ENCODE peak calls at places on chromosomes 4 and X, in ten cellular contexts. P is GM12878, L is esophagus muscularis mucosa, C is K562, G is A549, F is upper lobe of left lung, M is stomach, H is ovary, X is suprapubic skin, J is SK-N-SH. W is an unnamed sample.

GRCh38 chr4:24472514-24473308 is 111.6 kb downstream of the DHX15 start:
- DNase-seq in L (peak; percentile 97), H (peak; percentile 85), P (no peak), G (peak; percentile 71), M (peak; percentile 76), F (peak; percentile 75), C (peak; percentile 74), X (peak; percentile 82), J (peak; percentile 91), W (peak; percentile 68)

GRCh38 chr4:19583827-19584569 is 667.7 kb upstream of the SLIT2 start:
- DNase-seq in M (no peak), P (no peak), H (no peak), F (no peak), J (no peak), L (no peak), C (no peak), G (no peak), X (no peak), W (no peak)

GRCh38 chrX:18354369-18355329 is at the start of gene SCML2:
- DNase-seq in P (no peak), H (peak; percentile 55), L (no peak), G (peak; percentile 21), F (no peak), X (no peak), C (peak; percentile 74), J (peak; percentile 83), M (peak; percentile 35), W (peak; percentile 4)

GRCh38 chr4:138749303-138749702 is 266.3 kb upstream of the NOCT start:
- DNase-seq in P (no peak), M (no peak), F (peak; percentile 30), G (no peak), X (no peak), L (no peak), H (no peak), J (no peak), C (no peak), W (no peak)

GRCh38 chr4:3409571-3410091 is 32.1 kb upstream of the HGFAC start:
- DNase-seq in F (no peak), G (no peak), C (no peak), J (no peak), P (no peak), M (no peak), L (no peak), X (peak; percentile 59), H (peak; percentile 33), W (peak; percentile 4)

GRCh38 chr4:134202557-134202956 is 968 bp upstream of the PABPC4L start:
- DNase-seq in F (no peak), L (no peak), C (no peak), X (no peak), H (peak; percentile 13), P (no peak), M (no peak), G (no peak), J (no peak), W (no peak)

GRCh38 chr4:23921447-23921845 is 31.6 kb upstream of the PPARGC1A start:
- DNase-seq in F (no peak), G (no peak), M (no peak), J (no peak), C (no peak), L (no peak), X (no peak), P (no peak), H (no peak), W (no peak)

GRCh38 chrX:39164212-39164611 is 363.0 kb downstream of the MID1IP1 start:
- DNase-seq in F (no peak), M (no peak), C (no peak), J (no peak), X (no peak), L (no peak), G (no peak), P (no peak), H (no peak), W (no peak)

GRCh38 chr4:48877827-48878535 is 28.6 kb downstream of the OCIAD2 start:
- DNase-seq in X (no peak), G (no peak), C (no peak), J (no peak), H (no peak), M (no peak), F (no peak), L (no peak), P (no peak), W (no peak)

GRCh38 chr4:184647391-184648101 is 1.7 kb downstream of the CASP3 start:
- DNase-seq in M (no peak), J (no peak), F (no peak), G (no peak), L (no peak), X (no peak), H (no peak), C (no peak), P (no peak), W (no peak)

GRCh38 chr4:36138221-36138620 is 106.1 kb downstream of the ARAP2 start:
- DNase-seq in G (no peak), C (no peak), F (no peak), J (no peak), L (no peak), P (no peak), H (no peak), X (no peak), M (no peak), W (no peak)

GRCh38 chrX:136390921-136391320 is 90.2 kb downstream of the ADGRG4 start:
- DNase-seq in M (no peak), G (no peak), C (no peak), H (no peak), X (no peak), F (no peak), P (no peak), L (no peak), J (no peak), W (no peak)

GRCh38 chrX:19798423-19798822 is 89.0 kb downstream of the SH3KBP1 start:
- DNase-seq in F (no peak), H (no peak), M (no peak), J (no peak), C (no peak), P (no peak), L (no peak), G (no peak), X (no peak), W (no peak)

GRCh38 chrX:113929004-113929403 is 654.9 kb upstream of the HTR2C start:
- DNase-seq in F (peak; percentile 29), L (no peak), C (peak; percentile 57), J (peak; percentile 52), G (peak; percentile 3), H (no peak), X (no peak), P (no peak), M (peak; percentile 35), W (no peak)

DNA sequence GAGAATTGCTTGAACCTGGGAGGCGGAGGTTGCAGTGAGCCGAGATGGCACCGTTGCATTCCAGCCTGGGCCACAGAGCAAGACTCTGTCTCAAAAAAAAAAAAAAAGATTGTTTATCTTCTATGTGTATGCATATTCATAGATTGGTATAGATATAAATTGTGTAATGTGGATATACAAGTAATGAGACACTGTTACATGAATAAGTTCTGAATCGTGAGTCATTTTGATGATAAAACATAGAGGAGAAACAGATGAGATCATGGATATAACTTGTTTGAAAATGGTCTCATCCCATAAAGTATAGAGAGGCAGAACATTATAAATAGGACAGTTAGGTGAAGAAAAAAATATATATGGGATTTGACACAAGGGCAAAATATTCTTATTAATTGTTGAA is 628.0 kb downstream of the IL1RAPL1 start:
- DNase-seq in L (no peak), M (no peak), J (no peak), G (no peak), H (no peak), X (no peak), F (no peak), P (no peak), C (no peak), W (no peak)
- H3K9me3 ChIP-seq in L (no peaks in the 10 kb centered on the region), M (no peaks in the 10 kb centered on the region), J (no peaks in the 10 kb centered on the region), G (no peaks in the 10 kb centered on the region), H (no peaks in the 10 kb centered on the region), X (no peaks in the 10 kb centered on the region), F (no peaks in the 10 kb centered on the region), P (no peaks in the 10 kb centered on the region), C (no peaks in the 10 kb centered on the region), W (no peaks in the 10 kb centered on the region)

DNA sequence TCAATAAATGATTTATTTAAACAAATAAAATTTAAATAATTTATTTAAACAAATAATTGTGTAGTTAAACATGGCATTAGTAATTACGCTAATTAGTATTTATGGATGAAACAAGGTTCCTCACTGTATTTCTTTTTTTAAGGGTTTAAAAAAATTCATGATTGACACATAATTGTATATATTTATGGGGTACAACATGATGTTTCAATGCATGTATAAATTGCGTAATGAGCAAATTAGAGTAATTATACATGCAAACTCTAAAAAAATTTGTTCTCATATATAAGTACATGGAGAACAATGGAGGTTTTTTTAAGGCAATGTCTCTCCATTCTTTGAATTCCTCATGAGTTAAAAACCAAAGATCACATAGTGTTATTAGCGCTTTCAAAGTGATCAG is 115.7 kb upstream of the KLF3 start:
- DNase-seq in M (no peak), L (no peak), X (no peak), G (no peak), J (no peak), P (no peak), F (no peak), C (no peak), H (no peak), W (no peak)
- TF ChIP-seq EP300 in M (no peak), L (no peak), X (no peak), G (no peak), J (no peak), P (no peak), F (no peak), C (no peak), H (no peak), W (no peak)

DNA sequence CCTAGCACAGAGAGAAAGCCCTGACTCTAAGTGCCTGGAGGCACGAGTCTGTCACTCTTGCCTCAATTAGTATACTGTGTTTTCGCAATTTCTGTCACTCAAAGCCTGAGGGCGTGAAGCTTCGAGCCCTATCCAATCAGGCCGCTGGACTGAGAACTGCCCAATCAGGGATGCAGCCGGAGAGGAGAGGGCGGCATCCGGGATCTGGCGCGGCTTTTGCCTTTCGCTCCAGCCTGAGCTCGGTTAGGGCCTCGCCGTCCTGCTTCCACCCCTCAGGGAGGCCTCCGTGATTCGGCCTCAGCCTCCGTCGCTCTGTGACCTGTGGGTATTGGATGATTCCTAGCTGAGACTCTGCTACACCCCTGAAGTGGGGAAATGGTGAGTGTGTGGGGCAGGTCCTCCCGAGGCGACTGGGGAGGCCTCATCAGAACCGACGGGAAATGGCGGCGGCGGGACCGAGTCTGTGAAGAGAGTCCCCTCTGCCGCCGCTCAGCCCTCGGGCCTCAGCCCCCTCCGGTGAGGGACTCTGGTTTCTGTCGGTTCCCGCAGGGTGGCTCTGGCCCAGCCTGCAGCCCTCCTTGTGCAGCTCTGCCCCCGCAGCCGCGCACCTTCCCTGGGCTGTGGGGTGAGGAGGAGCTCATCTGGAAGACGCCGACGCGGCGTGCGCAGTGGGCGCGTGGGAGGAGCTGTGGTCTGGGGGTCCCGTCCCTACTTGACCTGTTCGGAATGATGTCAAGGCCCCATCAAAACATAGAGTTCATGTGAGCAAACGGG is 48.5 kb downstream of the ZNF141 start:
- DNase-seq in G (no peak), F (no peak), P (no peak), L (no peak), J (peak; percentile 9), M (no peak), X (no peak), C (no peak), H (no peak), W (no peak)
- H3K9me3 ChIP-seq in G (peaks cover 16% of the 10 kb centered on the region), F (peaks cover 92% of the 10 kb centered on the region), P (peaks cover 22% of the 10 kb centered on the region), L (peaks cover 79% of the 10 kb centered on the region), J (peaks cover 1% of the 10 kb centered on the region), M (peaks cover 62% of the 10 kb centered on the region), X (peaks cover 75% of the 10 kb centered on the region), C (peaks cover 2% of the 10 kb centered on the region), H (peaks cover 41% of the 10 kb centered on the region), W (peaks cover 11% of the 10 kb centered on the region)

GRCh38 chr4:117835566-117835965 is 198.7 kb upstream of the NDST3 start:
- DNase-seq in L (no peak), F (no peak), G (no peak), H (no peak), X (no peak), M (no peak), J (no peak), C (no peak), P (no peak), W (no peak)

GRCh38 chr4:117831060-117831683 is 203.1 kb upstream of the NDST3 start:
- DNase-seq in X (no peak), P (no peak), F (no peak), H (no peak), C (no peak), L (no peak), M (no peak), G (no peak), J (no peak), W (no peak)
- TF ChIP-seq EP300 in X (no peak), P (no peak), F (no peak), H (no peak), C (no peak), L (no peak), M (no peak), G (no peak), J (no peak), W (no peak)

W was measured in tibial nerve.